ENCODE peak calls at places on chromosomes 3 and 15, in four cellular contexts. X is A549, O is HepG2, L is SK-N-SH. Q is an unnamed sample.

GRCh38 chr3:151047636-151048035 is 37.8 kb upstream of the MED12L start:
- DNase-seq in X (peak; percentile 38), O (no peak), L (no peak), Q (no peak)

GRCh38 chr3:107431048-107431297 is 53.7 kb downstream of the CCDC54 start:
- DNase-seq in X (peak; percentile 46), O (no peak), L (no peak), Q (no peak)

GRCh38 chr15:34271493-34271892 is 46.7 kb downstream of the EMC4 start:
- DNase-seq in X (peak; percentile 52), O (peak; percentile 3), L (no peak), Q (no peak)

GRCh38 chr3:36648241-36649034 is 115.9 kb downstream of the DCLK3 start:
- DNase-seq in X (peak; percentile 76), O (no peak), L (no peak), Q (peak; percentile 7)

GRCh38 chr3:149554826-149555225 is 80.3 kb downstream of the TM4SF4 start:
- DNase-seq in X (peak; percentile 54), O (no peak), L (no peak), Q (no peak)

GRCh38 chr3:17473761-17474160 is 268.7 kb downstream of the TBC1D5 start:
- DNase-seq in X (peak; percentile 43), O (no peak), L (peak; percentile 27), Q (no peak)

GRCh38 chr15:38613085-38613484 is 48.5 kb upstream of the RASGRP1 start:
- DNase-seq in X (no peak), O (no peak), L (no peak), Q (no peak)

GRCh38 chr3:7546219-7546618 is 685.3 kb downstream of the GRM7 start:
- DNase-seq in X (peak; percentile 23), O (no peak), L (no peak), Q (no peak)

GRCh38 chr3:58434511-58434910 is 879 bp upstream of the PDHB start:
- DNase-seq in X (no peak), O (no peak), L (no peak), Q (no peak)

GRCh38 chr3:37833790-37834189 is 27.9 kb upstream of the CTDSPL start:
- DNase-seq in X (peak; percentile 36), O (no peak), L (peak; percentile 22), Q (no peak)

GRCh38 chr15:77036537-77037474 is 34.1 kb downstream of the TSPAN3 start:
- DNase-seq in X (no peak), O (no peak), L (peak; percentile 21), Q (no peak)

GRCh38 chr3:102238362-102238761 is 196.5 kb upstream of the ZPLD1 start:
- DNase-seq in X (no peak), O (no peak), L (no peak), Q (no peak)

GRCh38 chr15:70385052-70385451 is 287.3 kb upstream of the TLE3 start:
- DNase-seq in X (no peak), O (no peak), L (peak; percentile 69), Q (no peak)

GRCh38 chr15:77599899-77600298 is 32.8 kb downstream of the LINGO1 start:
- DNase-seq in X (peak; percentile 56), O (peak; percentile 20), L (peak; percentile 68), Q (no peak)

GRCh38 chr3:12512534-12513101 is 28.3 kb downstream of the TSEN2 start:
- DNase-seq in X (no peak), O (no peak), L (peak; percentile 60), Q (no peak)

GRCh38 chr15:69253156-69253555 is 45.6 kb upstream of the PAQR5 start:
- DNase-seq in X (peak; percentile 48), O (no peak), L (peak; percentile 33), Q (no peak)

GRCh38 chr3:113019182-113020137 is 28.7 kb downstream of the GTPBP8 start:
- DNase-seq in X (peak; percentile 94), O (peak; percentile 81), L (peak; percentile 96), Q (peak; percentile 67)

GRCh38 chr15:76140069-76140454 is 80.3 kb downstream of the TMEM266 start:
- DNase-seq in X (no peak), O (no peak), L (no peak), Q (no peak)

GRCh38 chr15:79430901-79431635 is 1.1 kb upstream of the MINAR1 start:
- DNase-seq in X (no peak), O (no peak), L (no peak), Q (no peak)

GRCh38 chr3:100796556-100796955 is 87.3 kb downstream of the TFG start:
- DNase-seq in X (peak; percentile 14), O (no peak), L (no peak), Q (peak; percentile 12)

GRCh38 chr3:127287840-127288239 is at the start of gene PRR20G:
- DNase-seq in X (peak; percentile 11), O (no peak), L (no peak), Q (no peak)

GRCh38 chr15:38612159-38612863 is 47.7 kb upstream of the RASGRP1 start:
- DNase-seq in X (no peak), O (no peak), L (no peak), Q (no peak)

GRCh38 chr3:43071313-43071893 is 34.5 kb downstream of the POMGNT2 start:
- DNase-seq in X (no peak), O (peak; percentile 23), L (peak; percentile 28), Q (no peak)

GRCh38 chr15:29170496-29170895 is 99.1 kb downstream of the NSMCE3 start:
- DNase-seq in X (no peak), O (no peak), L (no peak), Q (no peak)

GRCh38 chr15:38894260-38894948 is 329.8 kb upstream of the RASGRP1 start:
- DNase-seq in X (peak; percentile 75), O (no peak), L (no peak), Q (no peak)

GRCh38 chr3:143429628-143430514 is 310.3 kb downstream of the CHST2 start:
- DNase-seq in X (no peak), O (no peak), L (no peak), Q (no peak)

GRCh38 chr3:187735837-187736236 is 9.4 kb downstream of the BCL6 start:
- DNase-seq in X (no peak), O (no peak), L (no peak), Q (no peak)

GRCh38 chr15:77607111-77607893 is 25.4 kb downstream of the LINGO1 start:
- DNase-seq in X (no peak), O (no peak), L (no peak), Q (no peak)

GRCh38 chr3:117047951-117048705 is 338.5 kb downstream of the TUSC7 start:
- DNase-seq in X (no peak), O (no peak), L (no peak), Q (no peak)

GRCh38 chr3:183392166-183393034 is 36.0 kb downstream of the MCF2L2 start:
- DNase-seq in X (no peak), O (no peak), L (no peak), Q (no peak)

GRCh38 chr3:4720316-4721075 is 227.3 kb downstream of the ITPR1 start:
- DNase-seq in X (peak; percentile 86), O (peak; percentile 75), L (no peak), Q (no peak)

GRCh38 chr3:67550541-67550940 is 103.9 kb downstream of the SUCLG2 start:
- DNase-seq in X (no peak), O (no peak), L (no peak), Q (no peak)

GRCh38 chr15:38886315-38887163 is 321.9 kb upstream of the RASGRP1 start:
- DNase-seq in X (peak; percentile 78), O (no peak), L (no peak), Q (no peak)

GRCh38 chr15:31228980-31229826 is 97.4 kb upstream of the KLF13 start:
- DNase-seq in X (peak; percentile 47), O (peak; percentile 58), L (no peak), Q (peak; percentile 91)

GRCh38 chr3:193777524-193777923 is 184.5 kb downstream of the OPA1 start:
- DNase-seq in X (peak; percentile 25), O (peak; percentile 82), L (no peak), Q (no peak)

GRCh38 chr3:193776626-193777025 is 183.6 kb downstream of the OPA1 start:
- DNase-seq in X (no peak), O (no peak), L (no peak), Q (no peak)

GRCh38 chr3:193774272-193774915 is 181.4 kb downstream of the OPA1 start:
- DNase-seq in X (no peak), O (no peak), L (no peak), Q (no peak)

GRCh38 chr3:193774916-193775285 is 181.9 kb downstream of the OPA1 start:
- DNase-seq in X (no peak), O (no peak), L (no peak), Q (no peak)

GRCh38 chr3:193775421-193776077 is 182.5 kb downstream of the OPA1 start:
- DNase-seq in X (no peak), O (no peak), L (no peak), Q (no peak)
- TF ChIP-seq REST in X (no peak), O (no peak), L (no peak), Q (no peak)

DNA sequence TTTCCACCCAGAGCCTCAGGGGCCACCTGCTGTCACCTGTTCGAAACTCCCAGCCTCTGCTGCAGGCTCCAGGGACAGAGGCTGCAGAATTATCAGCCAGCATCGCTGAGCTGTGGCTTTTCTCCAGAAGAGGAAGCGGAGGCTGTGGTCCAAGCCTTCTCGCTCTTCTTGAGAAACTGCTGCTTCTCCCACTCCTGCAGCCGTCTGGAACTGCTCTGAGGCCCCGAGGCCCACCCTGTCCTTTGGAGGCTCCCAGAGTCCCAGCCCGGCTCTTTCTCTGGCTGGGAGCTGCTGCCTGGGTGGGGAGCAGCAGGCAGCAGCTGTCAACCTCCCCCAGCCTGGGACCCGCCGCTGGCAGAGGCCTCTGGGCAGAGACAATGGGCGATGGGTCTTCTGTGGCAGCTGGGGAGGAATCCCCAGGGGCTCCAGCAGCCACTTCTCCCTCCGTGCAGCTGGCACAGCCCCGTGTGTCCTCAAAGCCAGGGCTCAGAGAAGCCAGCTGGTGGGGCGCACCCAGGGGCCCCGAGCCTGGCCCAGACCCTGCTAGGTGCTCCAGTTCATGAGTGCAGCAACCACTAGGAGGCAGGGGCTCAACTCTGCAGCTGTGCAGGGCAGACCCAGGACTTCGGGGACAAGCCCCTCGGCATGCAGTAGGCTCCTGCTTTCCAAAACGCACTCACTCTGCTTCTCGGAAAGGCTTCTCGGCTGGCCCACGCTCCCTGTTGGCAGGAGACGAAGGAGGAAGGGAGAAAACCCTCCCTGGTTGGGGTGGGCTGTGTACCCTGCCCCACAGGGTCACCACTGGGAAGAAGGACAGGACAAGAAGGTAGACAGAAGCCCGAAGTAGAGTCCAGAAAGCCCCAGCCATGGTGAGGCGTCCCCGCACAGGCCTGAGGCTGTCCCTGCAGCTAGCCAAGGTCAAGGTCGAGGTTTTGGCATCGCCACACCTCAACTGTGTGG is 49.9 kb upstream of the FURIN start:
- DNase-seq in X (no peak), O (peak; percentile 22), L (peak; percentile 40), Q (no peak)
- TF ChIP-seq PBX3 in X (no peak), O (no peak), L (no peak), Q (no peak)

DNA sequence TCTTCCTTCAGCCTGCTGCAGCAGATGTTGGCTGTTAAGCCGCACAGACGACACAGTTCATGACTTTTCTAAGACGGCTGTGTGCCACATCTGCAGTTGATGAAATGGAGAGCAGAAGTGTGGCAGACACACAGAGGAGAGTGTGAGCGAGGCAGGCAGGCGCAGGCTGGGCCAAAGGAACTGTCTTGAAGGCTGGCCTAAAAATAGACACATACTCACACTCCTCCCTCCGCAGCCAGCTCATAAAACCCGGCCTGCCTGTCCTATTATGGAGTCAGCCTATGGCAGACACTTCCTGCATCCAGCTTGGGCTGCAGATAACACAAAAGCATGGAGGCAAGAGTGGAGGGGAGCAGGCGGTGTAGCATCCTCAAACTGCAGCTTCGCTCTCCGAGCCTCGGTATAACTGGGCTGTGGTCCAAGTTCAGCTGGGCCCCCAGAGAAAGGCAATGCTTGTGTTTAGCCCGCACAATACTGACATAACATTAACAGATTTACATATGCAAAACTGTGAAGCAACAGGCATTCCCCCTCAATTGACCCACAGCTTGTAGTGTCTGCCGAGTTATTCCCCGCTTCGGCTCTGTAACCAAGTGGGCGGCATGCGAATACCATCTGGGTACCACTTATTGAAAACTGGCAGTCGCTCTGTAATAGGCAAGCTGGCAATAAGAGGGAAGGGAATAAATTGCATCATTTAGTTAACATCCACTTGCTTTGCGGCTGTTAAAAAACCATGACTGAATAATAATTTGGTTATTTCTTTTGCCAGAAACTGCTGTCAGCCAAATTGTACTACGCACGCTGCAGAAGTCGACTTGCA is 40.8 kb downstream of the FOXP1 start:
- DNase-seq in X (peak; percentile 18), O (no peak), L (peak; percentile 63), Q (no peak)
- TF ChIP-seq REST in X (no peak), O (no peak), L (no peak), Q (no peak)

GRCh38 chr15:49831206-49831965 is 210.5 kb downstream of the DTWD1 start:
- DNase-seq in X (peak; percentile 73), O (no peak), L (no peak), Q (no peak)
- TF ChIP-seq PBX3 in X (no peak), O (no peak), L (no peak), Q (no peak)